ENCODE peak calls at places on chromosomes 11 and 22, in ten cellular contexts. S is HEK293T; O is ELF-1; I is activated CD4-positive, alpha-beta T cell treated with anti-CD3 and anti-CD28 coated beads for 48 hours; U is AG04449; V is NCI-H2029; P is stimulated activated CD8-positive, alpha-beta memory T cell treated with anti-CD3 and anti-CD28 coated beads, Interleukin-4, amount 100 ng/mL, for 1 hour; D is aorta; C is trophoblast cell; H is NCI-H460. Z is an unnamed sample.

GRCh38 chr11:124143034-124143433 is 27.8 kb downstream of the VWA5A start:
- DNase-seq in S (no peak), O (no peak), I (no peak), U (no peak), V (no peak), P (no peak), D (no peak), C (no peak), H (no peak), Z (no peak)

GRCh38 chr11:13313005-13313819 is 35.6 kb downstream of the BMAL1 start:
- DNase-seq in S (no peak), O (peak), I (no peak), U (no peak), V (no peak), P (no peak), D (no peak), C (peak), H (no peak), Z (no peak)

GRCh38 chr22:49525776-49526535 is 301.7 kb downstream of the BRD1 start:
- DNase-seq in S (no peak), O (no peak), I (no peak), U (no peak), V (no peak), P (no peak), D (no peak), C (no peak), H (no peak), Z (no peak)

GRCh38 chr11:116281173-116282160 is 491.3 kb downstream of the BUD13 start:
- DNase-seq in S (no peak), O (no peak), I (no peak), U (no peak), V (no peak), P (no peak), D (no peak), C (no peak), H (no peak), Z (no peak)

GRCh38 chr11:114846040-114846791 is 167.9 kb downstream of the NXPE2 start:
- DNase-seq in S (no peak), O (peak), I (no peak), U (no peak), V (peak), P (no peak), D (no peak), C (no peak), H (no peak), Z (peak)

GRCh38 chr11:88484873-88485621 is 147.5 kb upstream of the CTSC start:
- DNase-seq in S (peak), O (peak), I (peak), U (no peak), V (peak), P (no peak), D (no peak), C (peak), H (peak), Z (peak)

GRCh38 chr11:82903843-82904586 is 2.5 kb downstream of the DDIAS start:
- DNase-seq in S (no peak), O (no peak), I (no peak), U (no peak), V (no peak), P (no peak), D (no peak), C (no peak), H (no peak), Z (no peak)

GRCh38 chr11:111911563-111912401 is at the start of gene CRYAB:
- DNase-seq in S (no peak), O (peak), I (no peak), U (peak), V (no peak), P (no peak), D (peak), C (peak), H (peak), Z (no peak)

GRCh38 chr22:37244114-37244921 is at the start of gene RAC2:
- DNase-seq in S (no peak), O (peak), I (peak), U (no peak), V (no peak), P (peak), D (peak), C (no peak), H (no peak), Z (no peak)

GRCh38 chr22:37805878-37806277 is 1.9 kb upstream of the GCAT start:
- DNase-seq in S (no peak), O (no peak), I (no peak), U (no peak), V (no peak), P (no peak), D (no peak), C (peak), H (no peak), Z (no peak)

GRCh38 chr11:81705283-81705682 is 1028.4 kb downstream of the FAM181B start:
- DNase-seq in S (no peak), O (no peak), I (no peak), U (no peak), V (no peak), P (no peak), D (no peak), C (no peak), H (no peak), Z (no peak)

GRCh38 chr11:81772161-81772560 is 961.5 kb downstream of the FAM181B start:
- DNase-seq in S (no peak), O (peak), I (no peak), U (no peak), V (no peak), P (no peak), D (no peak), C (no peak), H (no peak), Z (no peak)